ENCODE peak calls at places on chromosomes 5 and 9, in four cellular contexts. A, Q, E and C are unnamed samples.
A peak's percentile ranks its signal among the peaks of the same experiment; 100 is the strongest.

GRCh38 chr5:93273176-93273575 is 307.8 kb downstream of the NR2F1-AS1 start:
- DNase-seq in A (no peak), Q (peak; percentile 77), E (no peak), C (no peak)

GRCh38 chr9:127336086-127336485 is 60.9 kb upstream of the SLC2A8 start:
- DNase-seq in A (no peak), Q (peak; percentile 51), E (no peak), C (no peak)

GRCh38 chr5:94057655-94058054 is 316.3 kb upstream of the POU5F2 start:
- DNase-seq in A (no peak), Q (peak; percentile 1), E (peak; percentile 14), C (no peak)

GRCh38 chr9:19087601-19088000 is 15.1 kb downstream of the HAUS6 start:
- DNase-seq in A (no peak), Q (peak; percentile 91), E (no peak), C (peak; percentile 16)

GRCh38 chr9:129962889-129963703 is 79.9 kb downstream of the FNBP1 start:
- DNase-seq in A (no peak), Q (peak; percentile 75), E (peak; percentile 86), C (peak; percentile 11)

GRCh38 chr5:138929571-138929955 is 54.4 kb upstream of the LRRTM2 start:
- DNase-seq in A (no peak), Q (no peak), E (no peak), C (no peak)

GRCh38 chr9:68979538-68980314 is 34.2 kb downstream of the PRKACG start:
- DNase-seq in A (no peak), Q (no peak), E (peak; percentile 9), C (no peak)

GRCh38 chr9:93132287-93132927 is 1.6 kb downstream of the NINJ1 start:
- DNase-seq in A (no peak), Q (peak; percentile 51), E (no peak), C (no peak)

GRCh38 chr5:51389582-51390463 is 6.6 kb downstream of the ISL1 start:
- DNase-seq in A (no peak), Q (no peak), E (no peak), C (no peak)

GRCh38 chr5:82599030-82599429 is 320.9 kb upstream of the RPS23 start:
- DNase-seq in A (no peak), Q (no peak), E (no peak), C (no peak)

GRCh38 chr5:82601085-82601484 is 322.9 kb upstream of the RPS23 start:
- DNase-seq in A (no peak), Q (no peak), E (no peak), C (peak; percentile 35)

GRCh38 chr5:82603280-82603987 is 325.3 kb upstream of the RPS23 start:
- DNase-seq in A (no peak), Q (no peak), E (no peak), C (no peak)

GRCh38 chr5:82599692-82600091 is 321.5 kb upstream of the RPS23 start:
- DNase-seq in A (no peak), Q (no peak), E (no peak), C (no peak)

GRCh38 chr5:82601862-82602261 is 323.7 kb upstream of the RPS23 start:
- DNase-seq in A (no peak), Q (no peak), E (no peak), C (no peak)
- TF ChIP-seq CTCF in A (no peak), Q (no peak), E (no peak), C (no peak)

GRCh38 chr5:150410524-150411244 is 2.0 kb downstream of the CD74 start:
- DNase-seq in A (no peak), Q (peak; percentile 87), E (peak; percentile 76), C (peak; percentile 72)

GRCh38 chr5:150413176-150413901 is 629 bp upstream of the CD74 start:
- DNase-seq in A (no peak), Q (no peak), E (no peak), C (no peak)

GRCh38 chr5:150411245-150411979 is 1.3 kb downstream of the CD74 start:
- DNase-seq in A (peak; percentile 64), Q (peak; percentile 61), E (no peak), C (peak; percentile 61)

GRCh38 chr5:150409638-150410523 is 2.8 kb downstream of the CD74 start:
- DNase-seq in A (no peak), Q (peak; percentile 92), E (peak; percentile 94), C (peak; percentile 88)

GRCh38 chr5:150412319-150413175 is at the start of gene CD74:
- DNase-seq in A (peak; percentile 91), Q (peak; percentile 66), E (no peak), C (peak; percentile 94)
- TF ChIP-seq CTCF in A (no peak), Q (no peak), E (no peak), C (no peak)

GRCh38 chr5:43520615-43521014 is 5.7 kb upstream of the C5orf34 start:
- DNase-seq in A (no peak), Q (no peak), E (no peak), C (no peak)

GRCh38 chr5:43515678-43516048 is 715 bp upstream of the C5orf34 start:
- DNase-seq in A (no peak), Q (no peak), E (no peak), C (no peak)

GRCh38 chr5:43514471-43514815 is 505 bp downstream of the C5orf34 start:
- DNase-seq in A (no peak), Q (peak; percentile 83), E (no peak), C (no peak)

DNA sequence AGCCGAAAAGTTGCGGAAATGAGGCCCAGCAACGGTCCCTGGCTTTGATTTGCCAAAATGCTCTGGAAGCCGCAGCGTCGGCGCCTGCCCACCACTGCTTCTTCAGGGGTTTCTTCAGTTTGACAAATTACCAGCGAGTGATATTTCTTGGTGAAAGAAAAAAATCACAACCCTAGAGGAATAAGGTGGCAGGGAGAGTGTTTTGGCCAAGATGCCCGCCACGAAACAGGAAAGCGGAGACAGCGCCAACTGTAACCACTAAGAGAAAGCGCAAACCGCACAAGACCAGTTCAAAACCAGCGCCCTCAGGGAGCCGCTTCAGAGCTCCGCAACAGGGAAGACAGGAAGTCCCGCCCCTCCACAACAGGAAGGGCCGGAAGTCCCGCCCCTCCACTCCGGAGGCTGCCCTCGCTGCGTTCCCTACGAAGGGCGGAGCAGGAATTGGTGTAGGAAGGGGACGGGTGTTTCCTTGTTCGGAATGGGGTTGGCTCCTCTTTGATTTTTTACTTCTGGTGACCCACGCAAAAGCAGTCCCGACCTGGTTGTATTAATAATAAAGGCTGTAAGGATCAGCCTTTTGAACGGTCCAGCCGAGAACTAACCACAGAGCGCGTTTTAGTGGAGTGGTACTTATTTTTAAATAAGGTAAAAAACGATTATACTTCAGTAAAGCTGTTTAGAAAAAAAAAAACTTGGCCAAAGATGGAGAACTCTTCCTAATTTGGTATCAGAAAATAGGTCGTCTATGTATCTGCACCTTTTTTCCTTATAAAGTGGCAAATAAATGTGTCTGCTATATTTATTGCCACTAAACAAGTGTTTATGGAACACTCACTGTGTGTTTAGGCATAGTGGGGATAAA is at the start of gene C5orf34:
- DNase-seq in A (peak; percentile 92), Q (peak; percentile 98), E (peak; percentile 98), C (peak; percentile 97)
- TF ChIP-seq CTCF in A (no peak), Q (no peak), E (no peak), C (no peak)

GRCh38 chr9:99563364-99563763 is 258.3 kb upstream of the NR4A3 start:
- DNase-seq in A (no peak), Q (peak; percentile 5), E (no peak), C (no peak)
- TF ChIP-seq CTCF in A (no peak), Q (peak; percentile 25), E (peak; percentile 23), C (no peak)

GRCh38 chr5:164422400-164422799 is 917.0 kb downstream of the MAT2B start:
- DNase-seq in A (no peak), Q (peak; percentile 70), E (peak; percentile 29), C (peak; percentile 17)
- TF ChIP-seq CTCF in A (no peak), Q (peak; percentile 66), E (peak; percentile 48), C (no peak)

DNA sequence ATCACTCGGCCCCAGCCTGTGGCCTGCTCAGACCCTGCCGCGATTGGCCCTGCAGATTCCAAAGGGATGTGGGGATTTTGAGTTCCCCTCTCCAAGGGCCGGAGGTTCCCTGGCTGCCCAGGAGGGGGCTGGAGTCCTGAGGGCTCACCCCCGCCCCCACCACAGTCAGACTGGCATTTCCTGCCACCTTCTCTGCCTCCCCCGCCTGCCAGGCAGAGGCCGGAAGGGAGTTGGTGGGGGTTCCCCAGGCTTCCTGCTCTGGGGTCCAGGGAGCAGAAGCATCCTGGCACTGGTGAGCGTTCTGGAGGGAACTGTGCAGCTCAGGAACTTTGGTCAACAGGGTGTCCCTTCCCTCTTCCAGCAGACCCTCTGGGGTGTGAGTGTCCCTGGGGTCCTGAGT is 70.6 kb downstream of the RXRA start:
- DNase-seq in A (peak; percentile 41), Q (no peak), E (peak; percentile 71), C (no peak)
- TF ChIP-seq CTCF in A (no peak), Q (peak; percentile 9), E (peak; percentile 17), C (no peak)

DNA sequence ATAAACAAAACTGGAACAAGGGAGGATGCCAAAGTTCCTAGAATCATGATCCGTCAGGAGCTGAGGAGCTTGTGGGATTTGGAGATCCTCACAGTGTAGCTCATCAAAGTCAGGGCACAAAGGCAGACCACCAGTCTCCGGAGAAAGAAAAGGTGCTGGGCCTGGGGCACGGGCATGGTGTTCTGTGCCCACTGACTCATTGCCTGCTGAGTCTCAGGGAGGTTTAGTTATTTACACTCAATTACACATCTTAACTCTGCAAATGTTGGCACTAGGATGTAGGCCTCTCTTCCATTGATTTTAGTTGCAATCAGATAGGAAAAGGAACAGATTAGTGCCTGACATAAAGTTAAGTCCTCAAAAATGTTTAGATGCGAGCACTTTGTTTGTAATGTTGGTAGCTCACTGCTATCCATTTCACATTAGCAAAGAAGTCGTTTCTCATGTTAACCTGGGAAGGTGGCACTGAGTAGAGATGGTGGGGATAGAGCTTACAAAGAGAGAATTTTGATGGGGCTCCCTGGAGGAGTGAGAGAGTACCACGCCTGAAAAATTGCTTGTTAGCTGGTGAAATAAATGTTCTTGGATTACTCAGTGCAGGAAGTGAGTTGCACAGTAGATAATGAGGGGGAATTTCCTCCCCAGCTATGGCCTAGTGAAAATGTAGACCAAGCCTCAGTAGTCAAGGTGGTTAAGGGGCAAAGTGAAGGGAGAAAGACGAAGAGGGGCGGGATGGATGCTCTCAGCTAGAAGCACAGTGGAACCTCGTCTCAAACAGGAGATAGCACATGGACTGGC is 109.5 kb upstream of the CD180 start:
- DNase-seq in A (no peak), Q (no peak), E (peak; percentile 74), C (no peak)
- TF ChIP-seq CTCF in A (no peak), Q (no peak), E (no peak), C (no peak)

GRCh38 chr9:123470991-123471770 is 115.2 kb downstream of the CRB2 start:
- DNase-seq in A (no peak), Q (no peak), E (no peak), C (no peak)
- TF ChIP-seq CTCF in A (no peak), Q (no peak), E (no peak), C (no peak)

GRCh38 chr5:148913493-148913892 is 87.1 kb downstream of the ADRB2 start:
- DNase-seq in A (no peak), Q (no peak), E (no peak), C (peak; percentile 14)

GRCh38 chr5:148911386-148911785 is 85.0 kb downstream of the ADRB2 start:
- DNase-seq in A (no peak), Q (no peak), E (no peak), C (peak; percentile 14)

GRCh38 chr5:148912146-148912545 is 85.7 kb downstream of the ADRB2 start:
- DNase-seq in A (no peak), Q (no peak), E (no peak), C (peak; percentile 23)

GRCh38 chr5:148913985-148914421 is 87.6 kb downstream of the ADRB2 start:
- DNase-seq in A (no peak), Q (peak; percentile 25), E (peak; percentile 61), C (peak; percentile 68)

GRCh38 chr5:148912714-148913398 is 86.4 kb downstream of the ADRB2 start:
- DNase-seq in A (no peak), Q (peak; percentile 65), E (peak; percentile 9), C (peak; percentile 68)
- TF ChIP-seq CTCF in A (no peak), Q (peak; percentile 44), E (no peak), C (peak; percentile 28)